ENCODE peak calls at places on chromosomes 3 and 15, in four cellular contexts. One of them, this sample, is unnamed.

GRCh38 chr3:123723527-123724168 is 138.8 kb upstream of the HACD2 start:
- DNase-seq in SW 1271: peak
- DNase-seq in GM13977: peak
- DNase-seq in psoas muscle: no peak
- DNase-seq in this sample: peak

GRCh38 chr15:90862964-90863721 is 5.2 kb upstream of the FURIN start:
- DNase-seq in SW 1271: no peak
- DNase-seq in GM13977: no peak
- DNase-seq in psoas muscle: no peak
- DNase-seq in this sample: no peak

GRCh38 chr3:134328147-134328591 is 46.1 kb downstream of the AMOTL2 start:
- DNase-seq in SW 1271: peak
- DNase-seq in GM13977: no peak
- DNase-seq in psoas muscle: peak
- DNase-seq in this sample: no peak

GRCh38 chr3:56369914-56370313 is 98.4 kb downstream of the ERC2 start:
- DNase-seq in SW 1271: no peak
- DNase-seq in GM13977: no peak
- DNase-seq in psoas muscle: no peak
- DNase-seq in this sample: no peak

GRCh38 chr3:69872783-69873378 is 126.7 kb upstream of the SAMMSON start:
- DNase-seq in SW 1271: no peak
- DNase-seq in GM13977: no peak
- DNase-seq in psoas muscle: no peak
- DNase-seq in this sample: no peak

GRCh38 chr15:64987136-64987535 is 2.6 kb downstream of the SPG21 start:
- DNase-seq in SW 1271: no peak
- DNase-seq in GM13977: no peak
- DNase-seq in psoas muscle: no peak
- DNase-seq in this sample: no peak

GRCh38 chr3:153852355-153852754 is 268.8 kb upstream of the ARHGEF26 start:
- DNase-seq in SW 1271: no peak
- DNase-seq in GM13977: no peak
- DNase-seq in psoas muscle: no peak
- DNase-seq in this sample: no peak

GRCh38 chr3:16940769-16941683 is 56.3 kb downstream of the PLCL2 start:
- DNase-seq in SW 1271: no peak
- DNase-seq in GM13977: no peak
- DNase-seq in psoas muscle: no peak
- DNase-seq in this sample: no peak

GRCh38 chr3:55198554-55198953 is 270.7 kb upstream of the LRTM1 start:
- DNase-seq in SW 1271: no peak
- DNase-seq in GM13977: no peak
- DNase-seq in psoas muscle: no peak
- DNase-seq in this sample: no peak

GRCh38 chr3:58041182-58041825 is 33.1 kb downstream of the FLNB start:
- DNase-seq in SW 1271: no peak
- DNase-seq in GM13977: no peak
- DNase-seq in psoas muscle: no peak
- DNase-seq in this sample: no peak

GRCh38 chr3:18046531-18046930 is 304.1 kb upstream of the TBC1D5 start:
- DNase-seq in SW 1271: no peak
- DNase-seq in GM13977: no peak
- DNase-seq in psoas muscle: no peak
- DNase-seq in this sample: no peak

GRCh38 chr15:71186267-71186666 is 71.0 kb downstream of the THSD4 start:
- DNase-seq in SW 1271: no peak
- DNase-seq in GM13977: no peak
- DNase-seq in psoas muscle: no peak
- DNase-seq in this sample: no peak

GRCh38 chr15:62483817-62484216 is 318.7 kb upstream of the C2CD4B start:
- DNase-seq in SW 1271: no peak
- DNase-seq in GM13977: no peak
- DNase-seq in psoas muscle: peak
- DNase-seq in this sample: no peak

This sample was measured in NCI-H2227 treated with DMSO at 0.1 percent for 48 hours.